ENCODE peak calls at places on chromosomes 13 and 19, in five cellular contexts. Y is CD4-positive, alpha-beta T cell; D is left colon; K is stimulated activated CD4-positive, alpha-beta T cell treated with anti-CD3 and anti-CD28 coated beads, TNF-alpha, amount 100 ng/mL, for 1 hour; W is GM23338. A is an unnamed sample.

GRCh38 chr19:7819337-7819736 is 10.7 kb upstream of the EVI5L start:
- DNase-seq in Y (no peak), D (no peak), K (no peak), W (no peak), A (no peak)

GRCh38 chr19:18995804-18996241 is 37.5 kb downstream of the SUGP2 start:
- DNase-seq in Y (no peak), D (peak), K (no peak), W (peak), A (no peak)

GRCh38 chr19:57786286-57786685 is 16.8 kb downstream of the ZNF586 start:
- DNase-seq in Y (no peak), D (no peak), K (no peak), W (peak), A (no peak)

GRCh38 chr13:29679357-29680050 is 84.0 kb upstream of the SLC7A1 start:
- DNase-seq in Y (no peak), D (no peak), K (no peak), W (no peak), A (no peak)

GRCh38 chr19:41537789-41538188 is 38.2 kb upstream of the CEACAM21 start:
- DNase-seq in Y (no peak), D (no peak), K (no peak), W (peak), A (no peak)

GRCh38 chr19:54014920-54015560 is 23.6 kb downstream of the CACNG6 start:
- DNase-seq in Y (no peak), D (no peak), K (no peak), W (no peak), A (no peak)

GRCh38 chr19:11420429-11420893 is 1.3 kb upstream of the RGL3 start:
- DNase-seq in Y (no peak), D (no peak), K (no peak), W (peak), A (no peak)

GRCh38 chr13:73782781-73783180 is 351.4 kb downstream of the KLF12 start:
- DNase-seq in Y (no peak), D (no peak), K (no peak), W (no peak), A (no peak)

GRCh38 chr13:113953561-113953960 is 20.3 kb downstream of the C13orf46 start:
- DNase-seq in Y (no peak), D (no peak), K (no peak), W (no peak), A (no peak)